ENCODE peak calls at places on chromosomes 16 and 17, in four cellular contexts. K, N, W and E are unnamed samples.

GRCh38 chr16:67326472-67327309 is at the start of the genes KCTD19 and LRRC36:
- DNase-seq in K (peak), N (peak), W (peak), E (no peak)

GRCh38 chr16:1428511-1428910 is 2.4 kb upstream of the PERCC1 start:
- DNase-seq in N (no peak), K (no peak), W (peak), E (no peak)

GRCh38 chr17:37358830-37359681 is 16.7 kb upstream of the C17orf78 start:
- DNase-seq in K (peak), N (peak), W (peak), E (peak)

GRCh38 chr16:78762222-78762621 is 662.8 kb downstream of the WWOX start:
- DNase-seq in K (no peak), N (no peak), W (no peak), E (no peak)

GRCh38 chr16:89063768-89064320 is 29.8 kb upstream of the ACSF3 start:
- DNase-seq in K (no peak), N (no peak), W (no peak), E (no peak)

GRCh38 chr17:12318614-12319266 is 298.1 kb downstream of the MAP2K4 start:
- DNase-seq in N (no peak), W (no peak), K (no peak), E (no peak)

GRCh38 chr17:80270836-80271235 is 10.2 kb downstream of the RNF213 start:
- DNase-seq in K (peak), W (peak), N (peak), E (no peak)

GRCh38 chr17:9371019-9371418 is 204.6 kb downstream of the STX8 start:
- DNase-seq in N (no peak), W (no peak), K (peak), E (peak)

GRCh38 chr17:44736551-44737240 is 22.1 kb upstream of the ADAM11 start:
- DNase-seq in W (no peak), K (no peak), N (no peak), E (no peak)

GRCh38 chr16:88619859-88620655 is 18.3 kb upstream of the IL17C start:
- DNase-seq in K (no peak), W (no peak), N (no peak), E (no peak)

GRCh38 chr16:495127-495748 is 32.3 kb upstream of the CAPN15 start:
- DNase-seq in W (peak), K (peak), N (peak), E (no peak)

GRCh38 chr17:14622622-14623101 is 321.8 kb downstream of the HS3ST3B1 start:
- DNase-seq in N (no peak), W (no peak), K (no peak), E (no peak)

GRCh38 chr17:72426948-72427760 is 306.3 kb downstream of the SOX9 start:
- DNase-seq in N (peak), W (no peak), K (no peak), E (no peak)

GRCh38 chr16:68214726-68215125 is 21.2 kb downstream of the ESRP2 start:
- DNase-seq in K (no peak), W (no peak), N (no peak), E (no peak)

GRCh38 chr17:44906010-44906646 is 6.9 kb upstream of the EFTUD2 start:
- DNase-seq in K (no peak), N (no peak), W (peak), E (peak)

GRCh38 chr17:77959926-77960521 is 1.5 kb downstream of the TNRC6C start:
- DNase-seq in W (peak), K (no peak), N (peak), E (no peak)

GRCh38 chr16:73711441-73712080 is 585.1 kb upstream of the PSMD7 start:
- DNase-seq in W (no peak), K (no peak), N (no peak), E (no peak)

GRCh38 chr17:15981646-15982580 is 17.6 kb downstream of the ZSWIM7 start:
- DNase-seq in W (peak), N (no peak), K (no peak), E (no peak)

GRCh38 chr17:79915850-79916430 is 76.7 kb upstream of the CBX4 start:
- DNase-seq in N (no peak), K (peak), W (peak), E (peak)

GRCh38 chr17:80619535-80620235 is 75.0 kb downstream of the RPTOR start:
- DNase-seq in W (no peak), K (no peak), N (no peak), E (peak)

GRCh38 chr16:24846548-24847357 is 990 bp downstream of the SLC5A11 start:
- DNase-seq in N (no peak), K (no peak), W (peak), E (no peak)

GRCh38 chr16:88804173-88804551 is 573 bp downstream of the CDT1 start:
- DNase-seq in K (no peak), W (no peak), N (peak), E (no peak)

GRCh38 chr17:16129844-16130243 is 85.5 kb downstream of the NCOR1 start:
- DNase-seq in K (no peak), N (no peak), W (no peak), E (no peak)

GRCh38 chr16:54430491-54431030 is 144.0 kb upstream of the IRX3 start:
- DNase-seq in W (no peak), K (peak), N (no peak), E (no peak)

GRCh38 chr17:3911271-3912053 is 4.8 kb downstream of the P2RX1 start:
- DNase-seq in N (no peak), W (no peak), K (no peak), E (no peak)

GRCh38 chr16:15427648-15428239 is 6.6 kb upstream of the BMERB1 start:
- DNase-seq in K (peak), W (peak), N (peak), E (peak)

GRCh38 chr16:57576429-57576870 is 34.0 kb downstream of the ADGRG5 start:
- DNase-seq in N (peak), K (peak), W (peak), E (peak)

GRCh38 chr17:69960755-69961154 is 114.3 kb upstream of the KCNJ16 start:
- DNase-seq in N (no peak), K (no peak), W (no peak), E (no peak)

GRCh38 chr17:80474231-80474932 is 2.0 kb downstream of the NPTX1 start:
- DNase-seq in K (no peak), W (peak), N (peak), E (peak)

GRCh38 chr16:19410435-19411153 is 7.1 kb upstream of the TMC5 start:
- DNase-seq in N (peak), W (no peak), K (no peak), E (no peak)

GRCh38 chr17:2798679-2799078 is 2.4 kb downstream of the RAP1GAP2 start:
- DNase-seq in W (peak), K (no peak), N (no peak), E (no peak)

GRCh38 chr16:15608398-15609285 is 34.3 kb downstream of the MARF1 start:
- DNase-seq in N (no peak), W (no peak), K (peak), E (no peak)

GRCh38 chr16:58507963-58508670 is 7.2 kb upstream of the SETD6 start:
- DNase-seq in N (no peak), K (no peak), W (no peak), E (no peak)

GRCh38 chr17:81890447-81891302 is 711 bp downstream of the ALYREF start:
- DNase-seq in K (no peak), N (peak), W (peak), E (no peak)

GRCh38 chr16:54199486-54200160 is 87.0 kb downstream of the IRX3 start:
- DNase-seq in K (peak), N (no peak), W (no peak), E (no peak)

GRCh38 chr17:75163074-75163473 is 8.8 kb upstream of the JPT1 start:
- DNase-seq in K (no peak), N (no peak), W (no peak), E (no peak)

GRCh38 chr16:10565167-10565566 is 15.2 kb downstream of the EMP2 start:
- DNase-seq in K (peak), N (no peak), W (no peak), E (no peak)

GRCh38 chr17:56679148-56679766 is 85.8 kb downstream of the NOG start:
- DNase-seq in N (peak), K (peak), W (peak), E (peak)

GRCh38 chr17:56681561-56682266 is 88.2 kb downstream of the NOG start:
- DNase-seq in N (no peak), K (no peak), W (peak), E (peak)

GRCh38 chr17:56680676-56681075 is 87.2 kb downstream of the NOG start:
- DNase-seq in K (no peak), W (no peak), N (no peak), E (no peak)

GRCh38 chr17:56678249-56679144 is 85.0 kb downstream of the NOG start:
- DNase-seq in K (no peak), N (peak), W (no peak), E (no peak)

DNA sequence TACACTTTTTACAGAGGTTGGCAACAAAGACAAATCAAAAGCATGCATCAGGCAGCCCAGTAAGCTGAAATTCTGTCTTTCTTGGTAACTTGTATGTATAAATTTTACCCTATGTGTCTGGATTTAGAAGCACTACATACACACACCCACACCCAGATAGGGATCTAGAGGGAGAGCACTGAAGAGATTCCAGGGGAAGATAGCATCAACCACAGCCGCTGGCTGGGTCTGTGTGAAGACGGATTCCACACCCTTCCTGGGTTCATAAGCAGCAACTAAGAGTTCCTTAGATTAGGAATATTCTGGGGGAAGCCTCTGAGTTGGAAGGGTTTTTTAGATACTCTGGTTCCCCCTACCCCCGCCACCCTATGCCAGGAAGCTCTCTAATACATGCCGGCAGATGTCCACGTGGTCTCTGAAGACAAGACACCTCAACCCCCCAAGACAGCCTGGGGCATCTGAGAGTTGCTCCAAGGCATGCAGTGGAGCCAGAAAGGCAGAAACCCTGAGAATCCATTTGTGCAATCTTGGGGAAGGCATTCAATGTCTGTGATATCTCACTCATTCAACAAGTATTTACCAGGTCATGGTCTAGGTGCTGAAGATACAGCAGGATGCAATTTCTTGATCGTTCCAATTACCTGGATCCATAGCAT is 86.4 kb downstream of the NOG start:
- DNase-seq in N (no peak), W (no peak), K (no peak), E (no peak)
- TF ChIP-seq ELF1 in N (no peak), W (no peak), K (no peak), E (no peak)

GRCh38 chr17:29589524-29590260 is at the start of gene GIT1:
- DNase-seq in N (peak), W (peak), K (peak), E (peak)
- TF ChIP-seq RAD21 in N (no peak), W (no peak), K (no peak), E (no peak)

DNA sequence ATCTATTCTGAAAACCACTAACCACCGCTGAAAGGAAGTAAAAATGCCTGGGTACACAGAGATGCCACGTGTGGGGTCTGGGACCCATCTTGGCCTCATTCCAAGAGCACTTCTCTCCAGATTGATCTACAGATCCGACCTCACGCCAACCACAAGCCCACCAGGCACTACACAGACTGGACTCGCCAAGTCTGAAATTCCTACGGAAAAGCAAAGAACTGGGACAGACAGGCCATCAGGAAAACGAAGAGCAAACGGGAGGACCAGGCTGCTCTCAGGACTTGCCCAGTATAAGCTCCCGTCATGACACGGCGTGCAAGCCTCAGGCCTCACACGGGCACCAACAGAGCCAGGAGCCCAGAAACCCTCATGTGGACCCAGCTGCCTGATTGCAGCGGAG is 20.1 kb upstream of the C16orf95 start:
- DNase-seq in N (peak), K (no peak), W (no peak), E (no peak)
- TF ChIP-seq ELF1 in N (no peak), K (no peak), W (no peak), E (no peak)

GRCh38 chr17:63999680-64000531 is 1.8 kb downstream of the PRR29 start:
- DNase-seq in W (no peak), K (no peak), N (peak), E (no peak)
- TF ChIP-seq RAD21 in W (no peak), K (no peak), N (no peak), E (no peak)

DNA sequence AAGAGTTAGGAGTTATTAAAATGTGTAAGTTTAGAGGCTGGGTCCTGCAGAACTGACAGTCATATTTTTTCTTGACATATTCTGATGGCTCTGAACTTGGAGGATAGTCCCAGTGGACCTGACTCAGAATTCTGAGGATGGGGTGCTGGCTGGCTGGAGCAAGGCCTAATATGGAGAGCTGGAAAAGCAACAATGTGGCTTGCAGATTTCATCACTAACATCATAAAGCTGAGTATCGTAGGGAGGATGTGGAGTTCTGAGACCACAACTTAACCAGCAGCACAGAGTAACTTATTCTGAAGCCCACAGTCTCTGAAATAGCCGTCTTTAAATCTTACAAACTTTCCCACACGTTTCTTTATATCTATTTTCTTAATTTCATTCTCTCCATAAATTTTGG is 2.3 kb downstream of the KRTAP1-5 start:
- DNase-seq in K (no peak), W (no peak), N (no peak), E (no peak)
- TF ChIP-seq ELF1 in K (no peak), W (no peak), N (no peak), E (no peak)

GRCh38 chr16:2821483-2822157 is 4.6 kb downstream of the PRSS21 start:
- DNase-seq in K (no peak), W (no peak), N (peak), E (no peak)
- TF ChIP-seq RAD21 in K (no peak), W (no peak), N (peak), E (no peak)

GRCh38 chr17:41977991-41978390 is 11.4 kb downstream of the CNP start:
- DNase-seq in K (no peak), W (no peak), N (no peak), E (no peak)
- TF ChIP-seq ELF1 in K (no peak), W (no peak), N (no peak), E (no peak)

GRCh38 chr16:21076186-21076883 is 74.3 kb downstream of the DNAH3 start:
- DNase-seq in W (no peak), K (peak), N (no peak), E (no peak)

GRCh38 chr16:21084631-21085235 is 65.9 kb downstream of the DNAH3 start:
- DNase-seq in W (no peak), K (peak), N (no peak), E (no peak)

GRCh38 chr16:21083729-21084268 is 66.8 kb downstream of the DNAH3 start:
- DNase-seq in N (peak), W (peak), K (peak), E (peak)

GRCh38 chr16:21081329-21081728 is 69.3 kb downstream of the DNAH3 start:
- DNase-seq in K (no peak), W (no peak), N (no peak), E (no peak)
- TF ChIP-seq RAD21 in K (no peak), W (no peak), N (no peak), E (no peak)

DNA sequence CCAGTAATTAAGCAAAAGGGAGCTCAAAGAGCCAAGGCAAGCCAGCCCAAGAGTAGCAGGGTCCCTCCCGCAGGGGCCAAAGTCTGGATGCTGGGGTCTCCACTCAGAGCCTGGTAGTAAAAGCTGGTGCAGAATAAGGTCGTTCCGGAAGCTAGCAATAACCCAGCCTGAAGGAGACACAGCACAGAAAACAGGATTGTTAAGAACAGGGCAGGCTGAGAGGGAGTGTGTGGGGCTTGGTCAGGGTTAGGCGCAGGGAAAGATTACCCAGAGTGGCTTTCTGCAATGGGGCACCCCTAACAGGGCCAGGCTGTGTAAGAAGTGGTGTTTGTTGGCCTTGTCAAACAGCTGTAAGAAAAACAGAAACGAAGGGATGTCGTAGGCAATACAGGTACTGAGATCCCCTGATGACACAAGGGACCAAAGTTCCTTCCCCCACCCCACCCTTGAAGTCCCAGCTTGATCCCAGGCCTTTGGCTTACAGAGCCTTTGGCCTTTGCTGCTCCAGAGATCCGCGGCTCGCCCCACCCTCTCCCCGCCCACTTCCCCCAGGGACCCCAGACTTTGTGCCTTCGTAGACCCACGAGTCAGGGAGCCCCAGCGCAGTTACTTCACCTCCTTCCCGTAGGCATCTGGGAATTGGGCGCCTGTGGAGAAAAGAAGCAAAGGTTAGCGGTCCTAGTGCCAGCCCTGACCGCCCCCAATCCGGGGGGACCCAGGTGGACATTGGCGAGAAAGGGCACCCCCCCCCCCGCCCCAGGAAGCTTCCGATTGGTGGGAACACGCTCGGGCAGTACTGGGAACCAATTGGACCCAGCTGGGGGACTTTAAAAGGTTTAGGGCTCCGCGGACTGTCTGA is 625 bp downstream of the TMEM256 start:
- DNase-seq in W (peak), K (peak), N (peak), E (peak)
- TF ChIP-seq ELF1 in W (no peak), K (no peak), N (no peak), E (no peak)